ENCODE peak calls at places on chromosomes 2 and 18, in nine cellular contexts. M is neuronal stem cell, V is right cardiac atrium, D is thoracic aorta, E is stomach, B is kidney, Z is iPS DF 6.9, A is Peyer's patch, G is GM12878. Q is an unnamed sample.

GRCh38 chr18:26549486-26550435 is 1.4 kb upstream of the KCTD1 start:
- DNase-seq in Z (no peak), V (peak; percentile 79), B (peak; percentile 91), A (peak; percentile 56), E (peak; percentile 66), M (peak; percentile 51), G (no peak), D (no peak), Q (peak; percentile 84)

GRCh38 chr18:36354989-36355388 is 57.5 kb downstream of the FHOD3 start:
- DNase-seq in D (no peak), B (no peak), E (no peak), M (no peak), Z (no peak), G (no peak), A (no peak), V (no peak), Q (no peak)

GRCh38 chr2:241048149-241048948 is 49.9 kb downstream of the SNED1 start:
- DNase-seq in E (no peak), B (peak; percentile 50), M (no peak), V (no peak), D (no peak), A (no peak), G (no peak), Z (no peak), Q (no peak)

GRCh38 chr18:80033181-80034067 is 810 bp upstream of the RBFA start:
- DNase-seq in V (no peak), G (no peak), E (no peak), A (no peak), D (peak; percentile 29), Z (peak; percentile 7), B (no peak), M (no peak), Q (no peak)

GRCh38 chr2:12649602-12650400 is 66.9 kb upstream of the TRIB2 start:
- DNase-seq in D (no peak), A (no peak), Z (no peak), B (no peak), G (no peak), M (no peak), E (peak; percentile 82), V (peak; percentile 25), Q (no peak)

GRCh38 chr2:223989206-223989859 is 32.1 kb downstream of the MRPL44 start:
- DNase-seq in A (peak; percentile 61), G (no peak), V (no peak), M (no peak), B (no peak), E (peak; percentile 67), Z (no peak), D (no peak), Q (no peak)

GRCh38 chr2:3780477-3781402 is 77.4 kb downstream of the DCDC2C start:
- DNase-seq in D (no peak), B (no peak), A (no peak), E (peak; percentile 67), V (peak; percentile 58), Z (peak; percentile 55), M (peak; percentile 32), G (peak; percentile 28), Q (peak; percentile 88)

GRCh38 chr2:98379311-98380202 is 33.3 kb downstream of the CNGA3 start:
- DNase-seq in A (no peak), D (no peak), E (no peak), M (no peak), B (no peak), V (no peak), G (no peak), Z (no peak), Q (no peak)

GRCh38 chr2:147076634-147077033 is 768.2 kb upstream of the ACVR2A start:
- DNase-seq in V (no peak), B (no peak), E (no peak), D (no peak), Z (no peak), M (no peak), G (no peak), A (no peak), Q (no peak)

GRCh38 chr2:230968921-230969672 is 26.8 kb upstream of the SPATA3 start:
- DNase-seq in A (no peak), Z (no peak), B (no peak), D (no peak), V (no peak), M (no peak), E (no peak), G (no peak), Q (no peak)

GRCh38 chr2:172938713-172939375 is 136.8 kb upstream of the MAP3K20 start:
- DNase-seq in B (no peak), E (no peak), G (no peak), A (no peak), V (no peak), Z (no peak), M (no peak), D (no peak), Q (no peak)

GRCh38 chr2:222671259-222672067 is at the start of gene MOGAT1:
- DNase-seq in A (peak; percentile 58), M (no peak), V (peak; percentile 47), G (no peak), B (peak; percentile 72), E (peak; percentile 56), Z (peak; percentile 50), D (no peak), Q (peak; percentile 92)

GRCh38 chr2:11775384-11775783 is 29.0 kb downstream of the LPIN1 start:
- DNase-seq in M (no peak), Z (no peak), A (no peak), B (no peak), D (no peak), E (no peak), V (no peak), G (peak; percentile 44), Q (no peak)

GRCh38 chr2:1697601-1698000 is 46.7 kb downstream of the PXDN start:
- DNase-seq in G (no peak), M (no peak), A (no peak), E (peak; percentile 15), Z (no peak), V (no peak), B (peak; percentile 47), D (no peak), Q (no peak)

GRCh38 chr18:78699516-78699915 is 280.1 kb upstream of the SALL3 start:
- DNase-seq in Z (no peak), M (no peak), D (no peak), B (no peak), A (no peak), V (no peak), E (no peak), G (no peak), Q (no peak)

GRCh38 chr2:159895258-159896209 is 97.5 kb upstream of the CD302 start:
- DNase-seq in B (no peak), M (no peak), Z (no peak), E (no peak), V (no peak), G (no peak), D (no peak), A (no peak), Q (no peak)

GRCh38 chr2:200767111-200767885 is 44.4 kb upstream of the BZW1 start:
- DNase-seq in M (no peak), D (no peak), Z (no peak), B (no peak), G (no peak), E (no peak), V (no peak), A (no peak), Q (no peak)

GRCh38 chr2:7020468-7020867 is 103.3 kb downstream of the RNF144A start:
- DNase-seq in D (no peak), B (peak; percentile 49), V (no peak), A (no peak), E (peak; percentile 34), Z (no peak), M (no peak), G (no peak), Q (peak; percentile 24)

GRCh38 chr2:144042751-144043150 is 477.2 kb downstream of the ZEB2 start:
- DNase-seq in Z (no peak), E (no peak), G (no peak), V (no peak), M (no peak), A (no peak), B (no peak), D (no peak), Q (no peak)

GRCh38 chr2:160305081-160305750 is 105.1 kb upstream of the ITGB6 start:
- DNase-seq in D (no peak), G (no peak), V (no peak), Z (no peak), B (no peak), M (no peak), A (no peak), E (no peak), Q (no peak)

GRCh38 chr2:84643991-84644390 is 127.7 kb downstream of the DNAH6 start:
- DNase-seq in G (no peak), D (no peak), Z (no peak), V (no peak), B (no peak), A (no peak), M (no peak), E (no peak), Q (no peak)

GRCh38 chr2:85852078-85852790 is 36.6 kb downstream of the ST3GAL5 start:
- DNase-seq in G (no peak), V (no peak), Z (no peak), B (no peak), A (no peak), M (no peak), D (no peak), E (no peak), Q (no peak)
- H3K27ac ChIP-seq in G (peak overlapping the region; percentile 84), V (no peak overlapping the region), Z (no peak overlapping the region), B (no peak overlapping the region), A (peak overlapping the region; percentile 84), M (no peak overlapping the region), D (no peak overlapping the region), E (no peak overlapping the region), Q (no peak overlapping the region)

GRCh38 chr2:219684721-219685689 is 57.6 kb downstream of the SLC4A3 start:
- DNase-seq in E (peak; percentile 73), V (peak; percentile 65), D (peak; percentile 43), B (peak; percentile 89), M (no peak), Z (peak; percentile 70), A (peak; percentile 64), G (peak; percentile 66), Q (peak; percentile 90)
- H3K4me1 ChIP-seq in E (peaks cover 13% of the 10 kb centered on the region), V (peaks cover 3% of the 10 kb centered on the region), D (peaks cover 7% of the 10 kb centered on the region), B (no peaks in the 10 kb centered on the region), M (peaks cover 2% of the 10 kb centered on the region), Z (peaks cover 12% of the 10 kb centered on the region), A (no peaks in the 10 kb centered on the region), G (peaks cover 4% of the 10 kb centered on the region), Q (no peaks in the 10 kb centered on the region)

GRCh38 chr2:135664623-135665068 is 77.0 kb upstream of the UBXN4 start:
- DNase-seq in V (no peak), E (no peak), G (peak; percentile 44), A (no peak), M (no peak), D (no peak), Z (no peak), B (no peak), Q (no peak)
- H3K27ac ChIP-seq in V (no peak overlapping the region), E (no peak overlapping the region), G (peak overlapping the region; percentile 35), A (no peak overlapping the region), M (no peak overlapping the region), D (no peak overlapping the region), Z (no peak overlapping the region), B (no peak overlapping the region), Q (no peak overlapping the region)

DNA sequence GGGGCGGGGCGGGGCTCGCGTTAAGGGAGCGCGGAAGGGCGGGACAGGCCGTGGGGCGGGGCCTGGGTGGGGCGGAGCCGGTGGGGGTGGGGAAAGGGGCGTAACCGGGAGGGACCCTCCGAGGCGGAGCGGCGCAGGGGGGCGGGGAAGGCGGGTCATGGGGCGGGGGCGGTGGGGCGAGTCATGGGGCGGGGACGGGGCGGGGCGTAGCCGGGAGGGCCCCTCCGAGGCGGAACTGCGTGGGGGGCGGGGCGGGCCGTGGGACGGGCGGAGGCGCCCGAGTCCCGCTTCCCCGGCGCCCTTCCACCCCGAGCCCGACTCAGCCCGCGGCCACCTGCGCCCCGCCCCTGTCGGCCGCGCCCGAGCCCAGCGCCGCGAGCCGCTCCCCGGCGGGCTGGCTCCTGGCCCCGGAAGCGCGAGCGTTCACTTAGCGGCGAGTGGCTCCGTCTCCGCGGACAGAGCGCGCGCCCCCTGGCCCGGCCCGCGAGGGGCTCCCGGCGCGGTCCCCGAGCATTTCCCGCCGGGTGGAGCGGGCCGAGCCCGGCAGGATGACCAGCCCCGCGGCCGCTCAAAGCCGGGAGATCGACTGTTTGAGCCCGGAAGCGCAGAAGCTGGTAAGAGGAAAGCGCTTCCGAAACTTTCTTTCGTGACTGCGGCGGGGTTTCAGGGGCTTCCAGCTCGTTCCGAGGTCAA is 64.7 kb downstream of the LRRFIP1 start:
- DNase-seq in Z (no peak), E (peak; percentile 97), A (peak; percentile 99), B (peak; percentile 99), D (peak; percentile 74), G (no peak), M (peak; percentile 92), V (peak; percentile 98), Q (peak; percentile 98)
- H3K4me1 ChIP-seq in Z (peaks cover 11% of the 10 kb centered on the region), E (peaks cover 86% of the 10 kb centered on the region), A (peaks cover 4% of the 10 kb centered on the region), B (peaks cover 23% of the 10 kb centered on the region), D (peaks cover 58% of the 10 kb centered on the region), G (peaks cover 15% of the 10 kb centered on the region), M (peaks cover 20% of the 10 kb centered on the region), V (peaks cover 15% of the 10 kb centered on the region), Q (peaks cover 4% of the 10 kb centered on the region)